ENCODE peak calls at places on chromosomes 5 and 9, in eight cellular contexts. One of them, this sample, is unnamed.

GRCh38 chr5:38104497-38105230 is 153.7 kb upstream of the EGFLAM start:
- DNase-seq in IMR-90: no peak
- DNase-seq in uterus: no peak
- DNase-seq in gastrocnemius medialis: no peak
- DNase-seq in endothelial cell of umbilical vein: no peak
- DNase-seq in lower leg skin: no peak
- DNase-seq in heart left ventricle: no peak
- DNase-seq in A549: no peak
- DNase-seq in this sample: no peak

GRCh38 chr5:122183098-122183794 is 53.9 kb downstream of the ZNF474 start:
- DNase-seq in gastrocnemius medialis: no peak
- DNase-seq in endothelial cell of umbilical vein: peak; percentile 50
- DNase-seq in A549: no peak
- DNase-seq in uterus: peak; percentile 72
- DNase-seq in IMR-90: peak; percentile 76
- DNase-seq in lower leg skin: peak; percentile 95
- DNase-seq in heart left ventricle: peak; percentile 81
- DNase-seq in this sample: peak; percentile 24

GRCh38 chr5:79346420-79346824 is 110.5 kb downstream of the JMY start:
- DNase-seq in heart left ventricle: no peak
- DNase-seq in uterus: no peak
- DNase-seq in lower leg skin: no peak
- DNase-seq in gastrocnemius medialis: no peak
- DNase-seq in IMR-90: peak; percentile 70
- DNase-seq in A549: peak; percentile 60
- DNase-seq in endothelial cell of umbilical vein: no peak
- DNase-seq in this sample: no peak

GRCh38 chr5:72842816-72843215 is 26.4 kb downstream of the TNPO1 start:
- DNase-seq in A549: peak; percentile 56
- DNase-seq in uterus: no peak
- DNase-seq in heart left ventricle: no peak
- DNase-seq in IMR-90: peak; percentile 65
- DNase-seq in endothelial cell of umbilical vein: peak; percentile 92
- DNase-seq in gastrocnemius medialis: no peak
- DNase-seq in lower leg skin: no peak
- DNase-seq in this sample: no peak

GRCh38 chr9:4114569-4115505 is 185.0 kb downstream of the GLIS3 start:
- DNase-seq in endothelial cell of umbilical vein: no peak
- DNase-seq in lower leg skin: no peak
- DNase-seq in heart left ventricle: no peak
- DNase-seq in IMR-90: peak; percentile 86
- DNase-seq in uterus: no peak
- DNase-seq in gastrocnemius medialis: no peak
- DNase-seq in A549: no peak
- DNase-seq in this sample: no peak

GRCh38 chr9:132390966-132391365 is 15.7 kb downstream of the TTF1 start:
- DNase-seq in A549: no peak
- DNase-seq in IMR-90: no peak
- DNase-seq in heart left ventricle: no peak
- DNase-seq in lower leg skin: no peak
- DNase-seq in endothelial cell of umbilical vein: no peak
- DNase-seq in gastrocnemius medialis: no peak
- DNase-seq in uterus: no peak
- DNase-seq in this sample: no peak

GRCh38 chr9:75027187-75028107 is 646 bp downstream of the CARNMT1 start:
- DNase-seq in lower leg skin: peak; percentile 91
- DNase-seq in heart left ventricle: peak; percentile 67
- DNase-seq in endothelial cell of umbilical vein: peak; percentile 53
- DNase-seq in gastrocnemius medialis: peak; percentile 49
- DNase-seq in A549: peak; percentile 58
- DNase-seq in uterus: peak; percentile 51
- DNase-seq in IMR-90: peak; percentile 45
- DNase-seq in this sample: peak; percentile 33

GRCh38 chr5:155978805-155979204 is 348.2 kb upstream of the SGCD start:
- DNase-seq in heart left ventricle: no peak
- DNase-seq in IMR-90: no peak
- DNase-seq in gastrocnemius medialis: peak; percentile 63
- DNase-seq in A549: no peak
- DNase-seq in uterus: no peak
- DNase-seq in lower leg skin: no peak
- DNase-seq in endothelial cell of umbilical vein: no peak
- DNase-seq in this sample: no peak

GRCh38 chr5:157747173-157747758 is 3.8 kb downstream of the LSM11 start:
- DNase-seq in lower leg skin: no peak
- DNase-seq in heart left ventricle: no peak
- DNase-seq in gastrocnemius medialis: no peak
- DNase-seq in IMR-90: no peak
- DNase-seq in endothelial cell of umbilical vein: no peak
- DNase-seq in uterus: no peak
- DNase-seq in A549: no peak
- DNase-seq in this sample: no peak

GRCh38 chr5:172383231-172383802 is 71.0 kb downstream of the SH3PXD2B start:
- DNase-seq in lower leg skin: no peak
- DNase-seq in A549: peak; percentile 66
- DNase-seq in endothelial cell of umbilical vein: no peak
- DNase-seq in heart left ventricle: no peak
- DNase-seq in IMR-90: peak; percentile 81
- DNase-seq in uterus: no peak
- DNase-seq in gastrocnemius medialis: no peak
- DNase-seq in this sample: no peak

GRCh38 chr5:132822650-132823480 is 7.6 kb downstream of the SHROOM1 start:
- DNase-seq in lower leg skin: no peak
- DNase-seq in A549: no peak
- DNase-seq in heart left ventricle: no peak
- DNase-seq in endothelial cell of umbilical vein: no peak
- DNase-seq in uterus: no peak
- DNase-seq in gastrocnemius medialis: no peak
- DNase-seq in IMR-90: no peak
- DNase-seq in this sample: no peak

GRCh38 chr9:132005896-132006295 is 73.8 kb downstream of the MED27 start:
- DNase-seq in uterus: no peak
- DNase-seq in endothelial cell of umbilical vein: no peak
- DNase-seq in heart left ventricle: no peak
- DNase-seq in A549: no peak
- DNase-seq in lower leg skin: no peak
- DNase-seq in gastrocnemius medialis: no peak
- DNase-seq in IMR-90: peak; percentile 40
- DNase-seq in this sample: no peak

GRCh38 chr5:76314643-76315042 is 88.4 kb upstream of the IQGAP2 start:
- DNase-seq in endothelial cell of umbilical vein: no peak
- DNase-seq in lower leg skin: no peak
- DNase-seq in IMR-90: no peak
- DNase-seq in uterus: no peak
- DNase-seq in A549: no peak
- DNase-seq in gastrocnemius medialis: no peak
- DNase-seq in heart left ventricle: no peak
- DNase-seq in this sample: no peak
- TF ChIP-seq POLR2A in endothelial cell of umbilical vein: no peak
- TF ChIP-seq POLR2A in lower leg skin: no peak
- TF ChIP-seq POLR2A in IMR-90: no peak
- TF ChIP-seq POLR2A in uterus: no peak
- TF ChIP-seq POLR2A in A549: no peak
- TF ChIP-seq POLR2A in gastrocnemius medialis: no peak
- TF ChIP-seq POLR2A in heart left ventricle: no peak
- TF ChIP-seq POLR2A in this sample: no peak

DNA sequence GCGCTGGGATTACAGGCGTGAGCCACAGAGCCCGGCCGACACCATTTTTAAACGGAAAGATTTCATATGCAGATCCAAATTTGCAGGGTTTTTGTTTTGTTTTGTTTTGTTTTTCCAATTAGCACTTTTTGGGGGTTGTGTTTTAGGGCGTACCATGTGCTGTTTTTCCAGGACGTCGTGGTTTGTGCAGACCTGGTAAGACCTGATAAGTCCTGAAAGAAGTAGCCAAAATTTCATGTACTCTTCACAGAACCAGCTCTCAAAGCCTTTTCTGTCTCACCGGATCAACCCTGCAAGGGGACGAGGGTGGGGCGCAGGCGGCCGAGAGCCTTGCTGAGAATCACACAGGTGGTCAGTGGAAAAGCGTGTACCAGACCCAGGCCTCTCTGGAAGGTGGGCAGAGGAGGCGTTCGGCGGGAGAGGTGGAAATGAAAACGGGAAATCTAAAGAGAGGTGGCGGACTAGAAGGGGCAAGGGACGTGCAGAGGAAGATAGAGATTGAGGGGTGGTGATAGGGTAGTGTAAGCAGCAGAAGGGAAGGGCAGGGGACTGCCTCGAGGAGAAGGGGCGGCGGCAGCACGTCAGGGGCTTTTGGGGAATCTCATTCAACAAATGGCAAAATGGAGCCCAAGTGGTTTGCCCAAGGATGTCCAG is 1.2 kb upstream of the FAF2 start:
- DNase-seq in IMR-90: no peak
- DNase-seq in lower leg skin: peak; percentile 87
- DNase-seq in uterus: no peak
- DNase-seq in heart left ventricle: peak; percentile 8
- DNase-seq in A549: no peak
- DNase-seq in endothelial cell of umbilical vein: peak; percentile 35
- DNase-seq in gastrocnemius medialis: no peak
- DNase-seq in this sample: no peak
- TF ChIP-seq CTCF in IMR-90: no peak
- TF ChIP-seq CTCF in lower leg skin: no peak
- TF ChIP-seq CTCF in uterus: no peak
- TF ChIP-seq CTCF in heart left ventricle: no peak
- TF ChIP-seq CTCF in A549: no peak
- TF ChIP-seq CTCF in endothelial cell of umbilical vein: no peak
- TF ChIP-seq CTCF in gastrocnemius medialis: no peak
- TF ChIP-seq CTCF in this sample: no peak

DNA sequence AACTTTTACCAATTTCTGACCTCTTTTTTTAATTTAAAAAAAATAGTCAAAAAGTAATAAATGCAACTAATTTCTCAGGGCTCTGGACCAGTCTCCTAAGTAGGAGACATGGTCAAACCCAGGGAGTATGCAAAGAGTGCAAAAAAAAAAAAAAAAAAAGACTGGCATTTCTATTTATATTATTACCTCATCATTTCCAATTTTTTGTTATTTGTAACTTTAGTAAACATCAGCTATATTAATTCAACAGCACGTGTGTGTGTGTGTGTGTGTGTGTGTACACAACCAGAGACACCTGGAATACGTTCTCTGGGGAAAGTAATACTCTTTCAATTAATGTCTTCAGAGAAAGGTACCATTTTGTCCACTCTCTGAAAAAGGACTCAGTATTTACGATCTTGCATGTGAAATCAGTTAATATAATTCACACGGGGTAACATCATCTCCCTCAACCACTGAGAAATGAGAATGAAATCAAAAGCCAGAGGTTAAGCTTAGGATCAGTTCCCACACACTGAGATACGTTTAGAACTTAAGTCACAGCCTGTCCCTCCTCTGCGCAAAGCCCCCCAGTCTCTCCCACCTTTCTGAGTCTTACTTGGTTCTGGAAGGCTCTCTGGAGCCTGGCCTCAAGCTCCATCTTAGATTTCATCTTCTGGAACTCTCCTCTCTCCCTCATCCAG is 21.9 kb downstream of the ZNF608 start:
- DNase-seq in heart left ventricle: no peak
- DNase-seq in uterus: no peak
- DNase-seq in gastrocnemius medialis: no peak
- DNase-seq in endothelial cell of umbilical vein: no peak
- DNase-seq in A549: no peak
- DNase-seq in IMR-90: no peak
- DNase-seq in lower leg skin: no peak
- DNase-seq in this sample: no peak
- TF ChIP-seq POLR2A in heart left ventricle: no peak
- TF ChIP-seq POLR2A in uterus: no peak
- TF ChIP-seq POLR2A in gastrocnemius medialis: no peak
- TF ChIP-seq POLR2A in endothelial cell of umbilical vein: no peak
- TF ChIP-seq POLR2A in A549: no peak
- TF ChIP-seq POLR2A in IMR-90: no peak
- TF ChIP-seq POLR2A in lower leg skin: no peak
- TF ChIP-seq POLR2A in this sample: no peak

GRCh38 chr5:76715734-76716455 is at the start of gene F2R:
- DNase-seq in lower leg skin: peak; percentile 90
- DNase-seq in heart left ventricle: peak; percentile 65
- DNase-seq in uterus: no peak
- DNase-seq in endothelial cell of umbilical vein: peak; percentile 94
- DNase-seq in A549: peak; percentile 79
- DNase-seq in IMR-90: peak; percentile 70
- DNase-seq in gastrocnemius medialis: no peak
- DNase-seq in this sample: no peak
- TF ChIP-seq CTCF in lower leg skin: no peak
- TF ChIP-seq CTCF in heart left ventricle: peak; percentile 40
- TF ChIP-seq CTCF in uterus: peak; percentile 37
- TF ChIP-seq CTCF in endothelial cell of umbilical vein: peak; percentile 44
- TF ChIP-seq CTCF in A549: peak; percentile 81
- TF ChIP-seq CTCF in IMR-90: peak; percentile 62
- TF ChIP-seq CTCF in gastrocnemius medialis: peak; percentile 33
- TF ChIP-seq CTCF in this sample: peak; percentile 59

DNA sequence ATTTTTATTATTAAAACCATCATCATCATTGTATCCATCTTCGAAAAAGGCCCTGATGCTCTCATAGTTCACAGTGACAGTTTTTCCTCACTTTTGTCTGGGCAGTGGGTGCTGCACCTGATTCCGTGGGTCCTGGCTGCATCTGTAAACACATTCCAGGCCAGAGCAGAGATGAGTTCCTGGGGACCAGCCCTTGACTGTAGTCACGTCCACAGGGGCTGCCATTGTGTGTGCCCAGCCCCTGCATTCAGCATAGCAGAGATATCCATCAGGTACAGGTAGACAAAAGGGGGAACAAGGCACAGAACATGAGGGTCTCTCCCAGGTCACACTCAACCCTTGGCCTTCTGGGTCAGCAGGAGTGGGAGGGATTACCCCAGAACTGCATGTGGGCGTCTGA is 189.0 kb downstream of the NR3C1 start:
- DNase-seq in heart left ventricle: no peak
- DNase-seq in lower leg skin: no peak
- DNase-seq in endothelial cell of umbilical vein: no peak
- DNase-seq in uterus: no peak
- DNase-seq in IMR-90: no peak
- DNase-seq in A549: no peak
- DNase-seq in gastrocnemius medialis: no peak
- DNase-seq in this sample: no peak
- TF ChIP-seq POLR2A in heart left ventricle: no peak
- TF ChIP-seq POLR2A in lower leg skin: no peak
- TF ChIP-seq POLR2A in endothelial cell of umbilical vein: no peak
- TF ChIP-seq POLR2A in uterus: no peak
- TF ChIP-seq POLR2A in IMR-90: no peak
- TF ChIP-seq POLR2A in A549: no peak
- TF ChIP-seq POLR2A in gastrocnemius medialis: no peak
- TF ChIP-seq POLR2A in this sample: no peak

This sample was measured in tibial nerve.